ENCODE peak calls at places on chromosome X, in eight cellular contexts. W is heart left ventricle, I is skeletal muscle cell, S is psoas muscle, N is NCI-H1092, J is fibroblast of the conjunctiva, Y is HFFc6, E is osteocyte. X is an unnamed sample.

GRCh38 chrX:49309401-49309981 is 6.0 kb downstream of the GAGE10 start:
- DNase-seq in W (no peak), I (no peak), S (no peak), N (no peak), J (no peak), Y (peak; percentile 2), E (peak; percentile 44), X (peak; percentile 6)

GRCh38 chrX:51837926-51838325 is 55.5 kb upstream of the MAGED1 start:
- DNase-seq in W (peak; percentile 67), I (no peak), S (peak; percentile 31), N (no peak), J (peak; percentile 31), Y (peak; percentile 0), E (no peak), X (peak; percentile 26)

GRCh38 chrX:9943420-9943819 is 23.7 kb upstream of the CLDN34 start:
- DNase-seq in W (no peak), I (no peak), S (no peak), N (no peak), J (no peak), Y (no peak), E (no peak), X (no peak)

GRCh38 chrX:130915302-130915701 is 12.3 kb upstream of the ENOX2 start:
- DNase-seq in W (no peak), I (no peak), S (no peak), N (no peak), J (peak; percentile 12), Y (no peak), E (no peak), X (no peak)

GRCh38 chrX:74420194-74421035 is 878 bp upstream of the SLC16A2 start:
- DNase-seq in W (peak; percentile 77), I (no peak), S (peak; percentile 75), N (no peak), J (peak; percentile 30), Y (peak; percentile 62), E (peak; percentile 85), X (peak; percentile 11)

GRCh38 chrX:30659421-30659820 is 6.2 kb downstream of the GK start:
- DNase-seq in W (no peak), I (peak; percentile 76), S (no peak), N (no peak), J (peak; percentile 46), Y (peak; percentile 84), E (no peak), X (peak; percentile 76)

GRCh38 chrX:19195243-19195610 is 73.0 kb upstream of the ADGRG2 start:
- DNase-seq in W (no peak), I (no peak), S (no peak), N (no peak), J (no peak), Y (no peak), E (no peak), X (no peak)

GRCh38 chrX:86192827-86193226 is 44.6 kb downstream of the DACH2 start:
- DNase-seq in W (no peak), I (no peak), S (no peak), N (no peak), J (no peak), Y (no peak), E (no peak), X (no peak)

GRCh38 chrX:9681422-9681821 is 84.2 kb downstream of the GPR143 start:
- DNase-seq in W (no peak), I (no peak), S (no peak), N (no peak), J (no peak), Y (no peak), E (no peak), X (peak; percentile 18)

GRCh38 chrX:120419465-120419864 is 49.6 kb downstream of the LAMP2 start:
- DNase-seq in W (no peak), I (no peak), S (no peak), N (no peak), J (no peak), Y (no peak), E (no peak), X (no peak)

X was measured in brain microvascular endothelial cell.